ENCODE peak calls at places on chromosomes 11 and 22, in four cellular contexts. One of them, this sample, is unnamed.

GRCh38 chr11:105106140-105106539 is 33.4 kb downstream of the CARD18 start:
- DNase-seq in fibroblast of mammary gland: no peak
- DNase-seq in GM23248: no peak
- DNase-seq in small intestine: no peak
- DNase-seq in this sample: no peak

GRCh38 chr22:40979198-40979597 is 28.0 kb downstream of the RBX1 start:
- DNase-seq in fibroblast of mammary gland: no peak
- DNase-seq in GM23248: no peak
- DNase-seq in small intestine: no peak
- DNase-seq in this sample: no peak

GRCh38 chr11:35343033-35343598 is 76.2 kb downstream of the SLC1A2 start:
- DNase-seq in fibroblast of mammary gland: no peak
- DNase-seq in GM23248: no peak
- DNase-seq in small intestine: peak
- DNase-seq in this sample: no peak

GRCh38 chr22:22342697-22343602 is 98.4 kb downstream of the VPREB1 start:
- DNase-seq in fibroblast of mammary gland: peak
- DNase-seq in GM23248: peak
- DNase-seq in small intestine: peak
- DNase-seq in this sample: peak

GRCh38 chr11:75429902-75430691 is 2.9 kb downstream of the KLHL35 start:
- DNase-seq in fibroblast of mammary gland: peak
- DNase-seq in GM23248: peak
- DNase-seq in small intestine: peak
- DNase-seq in this sample: peak

GRCh38 chr11:10459029-10459970 is 4.2 kb downstream of the AMPD3 start:
- DNase-seq in fibroblast of mammary gland: no peak
- DNase-seq in GM23248: no peak
- DNase-seq in small intestine: peak
- DNase-seq in this sample: no peak

GRCh38 chr11:56819916-56820315 is 71.4 kb upstream of the OR9G4 start:
- DNase-seq in fibroblast of mammary gland: no peak
- DNase-seq in GM23248: no peak
- DNase-seq in small intestine: no peak
- DNase-seq in this sample: no peak

GRCh38 chr11:74710291-74710938 is 20.8 kb downstream of the CHRDL2 start:
- DNase-seq in fibroblast of mammary gland: no peak
- DNase-seq in GM23248: peak
- DNase-seq in small intestine: no peak
- DNase-seq in this sample: peak

GRCh38 chr11:43908191-43908590 is 27.6 kb downstream of the ALKBH3 start:
- DNase-seq in fibroblast of mammary gland: no peak
- DNase-seq in GM23248: no peak
- DNase-seq in small intestine: no peak
- DNase-seq in this sample: no peak

GRCh38 chr11:122837528-122838346 is 563 bp upstream of the CRTAM start:
- DNase-seq in fibroblast of mammary gland: no peak
- DNase-seq in GM23248: no peak
- DNase-seq in small intestine: no peak
- DNase-seq in this sample: no peak
- H3K4me3 ChIP-seq in fibroblast of mammary gland: no peak
- H3K4me3 ChIP-seq in GM23248: no peak
- H3K4me3 ChIP-seq in small intestine: no peak
- H3K4me3 ChIP-seq in this sample: no peak

GRCh38 chr11:109422755-109423113 is 744 bp downstream of the C11orf87 start:
- DNase-seq in fibroblast of mammary gland: no peak
- DNase-seq in GM23248: peak
- DNase-seq in small intestine: no peak
- DNase-seq in this sample: no peak
- H3K4me3 ChIP-seq in fibroblast of mammary gland: peak
- H3K4me3 ChIP-seq in GM23248: peak
- H3K4me3 ChIP-seq in small intestine: no peak
- H3K4me3 ChIP-seq in this sample: peak

DNA sequence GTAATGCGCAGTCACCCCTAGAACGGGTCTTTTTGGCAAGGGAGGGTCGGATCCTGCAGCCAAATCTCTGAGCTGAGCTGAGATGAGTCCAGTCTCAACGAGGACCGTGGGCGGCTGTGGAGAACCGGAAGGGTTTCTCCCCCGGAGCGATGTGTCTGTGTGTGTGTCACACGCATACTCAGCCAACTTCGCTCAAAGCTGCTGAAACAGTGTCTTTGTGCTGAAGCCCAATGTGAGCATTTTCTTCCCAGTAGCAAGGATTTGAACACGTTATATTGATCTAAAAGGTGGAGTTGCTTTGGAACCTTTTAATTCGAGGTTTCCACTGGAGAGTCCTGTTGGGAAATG is 1.4 kb upstream of the CELSR1 start:
- DNase-seq in fibroblast of mammary gland: peak
- DNase-seq in GM23248: peak
- DNase-seq in small intestine: no peak
- DNase-seq in this sample: peak
- H3K4me3 ChIP-seq in fibroblast of mammary gland: no peak
- H3K4me3 ChIP-seq in GM23248: peak
- H3K4me3 ChIP-seq in small intestine: no peak
- H3K4me3 ChIP-seq in this sample: peak

GRCh38 chr11:45899448-45900174 is 7.5 kb downstream of the FREY1 start:
- DNase-seq in fibroblast of mammary gland: peak
- DNase-seq in GM23248: peak
- DNase-seq in small intestine: peak
- DNase-seq in this sample: peak
- H3K4me3 ChIP-seq in fibroblast of mammary gland: peak
- H3K4me3 ChIP-seq in GM23248: peak
- H3K4me3 ChIP-seq in small intestine: no peak
- H3K4me3 ChIP-seq in this sample: peak

GRCh38 chr11:126990716-126991480 is 9.7 kb downstream of the KIRREL3 start:
- DNase-seq in fibroblast of mammary gland: no peak
- DNase-seq in GM23248: peak
- DNase-seq in small intestine: no peak
- DNase-seq in this sample: peak

GRCh38 chr11:126992065-126992803 is 8.3 kb downstream of the KIRREL3 start:
- DNase-seq in fibroblast of mammary gland: peak
- DNase-seq in GM23248: peak
- DNase-seq in small intestine: no peak
- DNase-seq in this sample: peak

GRCh38 chr11:126988655-126989054 is 11.9 kb downstream of the KIRREL3 start:
- DNase-seq in fibroblast of mammary gland: no peak
- DNase-seq in GM23248: no peak
- DNase-seq in small intestine: no peak
- DNase-seq in this sample: no peak

GRCh38 chr11:126991596-126991995 is 9.0 kb downstream of the KIRREL3 start:
- DNase-seq in fibroblast of mammary gland: peak
- DNase-seq in GM23248: peak
- DNase-seq in small intestine: no peak
- DNase-seq in this sample: peak

DNA sequence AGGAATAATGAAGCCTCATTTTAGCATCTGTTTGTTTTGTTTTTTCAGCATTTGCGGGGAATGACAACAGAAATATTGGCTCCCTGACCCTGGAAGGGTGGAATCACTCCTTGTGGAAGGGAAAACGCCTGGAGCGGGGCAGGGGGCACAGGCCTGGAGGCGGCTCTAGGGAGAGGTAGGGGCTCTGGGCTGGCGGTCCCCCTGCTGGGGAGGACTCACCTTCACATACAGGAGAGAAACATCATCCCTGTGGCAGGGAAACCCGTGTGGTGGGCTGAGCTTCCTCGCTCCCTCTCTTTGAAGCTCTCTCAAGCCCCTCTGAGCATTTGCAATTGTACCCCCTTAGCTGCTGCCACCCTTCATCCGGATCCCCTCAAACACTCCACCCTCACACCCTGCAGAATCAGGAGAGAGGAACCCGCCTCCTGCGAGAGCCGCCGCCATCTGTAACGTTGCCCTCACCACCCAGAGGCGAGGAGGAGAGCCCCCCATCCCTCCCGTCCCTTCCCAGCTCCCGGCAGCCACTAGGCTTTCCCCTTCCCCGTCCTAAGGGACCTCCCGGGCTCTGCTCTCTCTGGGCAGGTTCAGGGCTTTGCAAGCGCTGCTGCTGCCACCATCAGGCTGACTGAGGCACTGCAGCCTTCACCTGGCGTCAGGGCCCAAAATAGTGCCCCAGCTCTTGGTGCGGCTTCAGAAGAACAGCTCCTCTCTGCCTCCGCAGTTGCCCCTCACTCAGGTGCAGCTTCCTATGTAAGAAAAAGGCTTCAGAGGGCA is 10.4 kb downstream of the KIRREL3 start:
- DNase-seq in fibroblast of mammary gland: peak
- DNase-seq in GM23248: peak
- DNase-seq in small intestine: peak
- DNase-seq in this sample: peak
- H3K4me3 ChIP-seq in fibroblast of mammary gland: no peak
- H3K4me3 ChIP-seq in GM23248: peak
- H3K4me3 ChIP-seq in small intestine: no peak
- H3K4me3 ChIP-seq in this sample: no peak

GRCh38 chr11:68756171-68756766 is 4.9 kb upstream of the TESMIN start:
- DNase-seq in fibroblast of mammary gland: peak
- DNase-seq in GM23248: peak
- DNase-seq in small intestine: no peak
- DNase-seq in this sample: no peak

GRCh38 chr11:68750988-68751325 is 363 bp downstream of the TESMIN start:
- DNase-seq in fibroblast of mammary gland: no peak
- DNase-seq in GM23248: no peak
- DNase-seq in small intestine: no peak
- DNase-seq in this sample: no peak

GRCh38 chr11:68751331-68751856 is at the start of gene TESMIN:
- DNase-seq in fibroblast of mammary gland: peak
- DNase-seq in GM23248: peak
- DNase-seq in small intestine: peak
- DNase-seq in this sample: peak

GRCh38 chr11:68750197-68750987 is 928 bp downstream of the TESMIN start:
- DNase-seq in fibroblast of mammary gland: no peak
- DNase-seq in GM23248: no peak
- DNase-seq in small intestine: no peak
- DNase-seq in this sample: no peak

DNA sequence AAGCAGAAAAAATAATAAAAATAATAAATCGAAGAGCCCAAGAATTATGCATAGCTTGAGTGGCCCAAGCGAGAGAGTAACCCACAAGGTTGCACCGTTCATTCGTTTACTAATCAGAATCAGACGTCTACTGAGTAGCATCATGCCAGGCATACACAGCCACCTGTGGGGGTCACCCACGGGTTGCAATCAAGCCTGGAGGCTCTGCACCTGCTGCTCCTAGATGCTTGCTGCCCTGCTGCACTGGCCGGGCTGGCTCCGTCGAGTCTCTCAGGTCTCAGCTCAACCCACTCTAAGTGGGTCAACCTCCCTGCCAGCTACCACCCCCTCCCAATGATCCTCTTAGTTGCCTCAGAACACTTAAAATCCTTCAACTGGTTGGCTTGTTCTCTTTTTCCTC is 2.0 kb upstream of the TESMIN start:
- DNase-seq in fibroblast of mammary gland: no peak
- DNase-seq in GM23248: no peak
- DNase-seq in small intestine: peak
- DNase-seq in this sample: no peak
- H3K4me3 ChIP-seq in fibroblast of mammary gland: no peak
- H3K4me3 ChIP-seq in GM23248: no peak
- H3K4me3 ChIP-seq in small intestine: no peak
- H3K4me3 ChIP-seq in this sample: no peak

This sample was measured in fibroblast of the aortic adventitia.